ENCODE peak calls at places on chromosomes 16 and 17, in five cellular contexts. M is gastrocnemius medialis, Q is uterus, D is astrocyte of the spinal cord, A is AG10803. X is an unnamed sample.

GRCh38 chr16:67039260-67040020 is 10.5 kb downstream of the CBFB start:
- DNase-seq in M (no peak), Q (no peak), D (no peak), A (no peak), X (no peak)

GRCh38 chr17:60749708-60750107 is 72.1 kb downstream of the BCAS3 start:
- DNase-seq in Q (no peak), D (no peak), A (no peak), M (no peak), X (no peak)

GRCh38 chr16:30185141-30185682 is 1.8 kb downstream of the CORO1A start:
- DNase-seq in M (no peak), Q (peak), D (no peak), A (no peak), X (no peak)

GRCh38 chr17:45413498-45413923 is 19.2 kb downstream of the ARHGAP27 start:
- DNase-seq in M (peak), D (no peak), Q (no peak), A (no peak), X (no peak)

GRCh38 chr17:33233855-33234228 is 59.3 kb downstream of the ASIC2 start:
- DNase-seq in Q (peak), M (no peak), A (peak), D (no peak), X (no peak)

GRCh38 chr17:68085751-68086445 is 50.4 kb downstream of the KPNA2 start:
- DNase-seq in D (no peak), A (no peak), M (no peak), Q (no peak), X (no peak)

GRCh38 chr17:80921159-80921558 is 70.5 kb upstream of the CHMP6 start:
- DNase-seq in Q (no peak), A (no peak), D (no peak), M (no peak), X (no peak)

GRCh38 chr16:4925791-4926190 is 11.2 kb downstream of the PPL start:
- DNase-seq in D (no peak), M (no peak), A (no peak), Q (no peak), X (no peak)

GRCh38 chr16:47574091-47575054 is 113.2 kb downstream of the PHKB start:
- DNase-seq in A (peak), D (peak), M (no peak), Q (no peak), X (peak)

GRCh38 chr16:66204761-66205160 is 161.7 kb upstream of the CDH5 start:
- DNase-seq in D (peak), M (no peak), Q (no peak), A (peak), X (no peak)

GRCh38 chr17:66784621-66785364 is 50.1 kb upstream of the CACNG5 start:
- DNase-seq in M (no peak), A (no peak), Q (no peak), D (no peak), X (no peak)

GRCh38 chr16:83932955-83933673 is 19.9 kb upstream of the OSGIN1 start:
- DNase-seq in Q (no peak), D (no peak), A (peak), M (no peak), X (no peak)

GRCh38 chr16:17359778-17360177 is 111.0 kb downstream of the XYLT1 start:
- DNase-seq in Q (no peak), A (peak), M (no peak), D (no peak), X (no peak)

GRCh38 chr16:88505405-88506082 is 52.5 kb downstream of the ZFPM1 start:
- DNase-seq in M (no peak), Q (no peak), D (no peak), A (no peak), X (peak)

GRCh38 chr16:49654425-49654824 is 201.5 kb downstream of the ZNF423 start:
- DNase-seq in A (no peak), Q (no peak), M (no peak), D (no peak), X (no peak)

GRCh38 chr17:6708357-6708961 is 4.7 kb downstream of the SLC13A5 start:
- DNase-seq in Q (no peak), M (no peak), A (no peak), D (no peak), X (no peak)

GRCh38 chr17:82160081-82160480 is 52.6 kb downstream of the CCDC57 start:
- DNase-seq in A (no peak), M (no peak), Q (no peak), D (peak), X (peak)

GRCh38 chr16:73268311-73268997 is 220.5 kb upstream of the ZFHX3 start:
- DNase-seq in Q (peak), A (peak), D (no peak), M (no peak), X (peak)

GRCh38 chr16:2425825-2426430 is 3.3 kb upstream of the CCNF start:
- DNase-seq in M (no peak), Q (no peak), D (no peak), A (no peak), X (no peak)

GRCh38 chr17:63445571-63446217 is 412 bp downstream of the CYB561 start:
- DNase-seq in D (no peak), Q (peak), A (no peak), M (no peak), X (peak)

GRCh38 chr17:9095390-9095789 is 74.1 kb downstream of the NTN1 start:
- DNase-seq in M (no peak), A (peak), D (no peak), Q (no peak), X (no peak)

GRCh38 chr16:57355898-57356414 is 2.6 kb upstream of the CCL22 start:
- DNase-seq in M (no peak), A (no peak), D (no peak), Q (no peak), X (no peak)

GRCh38 chr17:51764387-51764971 is 394.0 kb downstream of the CA10 start:
- DNase-seq in D (peak), Q (peak), A (peak), M (no peak), X (peak)

GRCh38 chr16:50067290-50067853 is 1.6 kb downstream of the HEATR3 start:
- DNase-seq in M (no peak), Q (peak), A (peak), D (peak), X (peak)

GRCh38 chr17:11950771-11951519 is 46.3 kb downstream of the ZNF18 start:
- DNase-seq in M (no peak), A (peak), Q (no peak), D (no peak), X (peak)

GRCh38 chr17:2906907-2907306 is 110.7 kb downstream of the RAP1GAP2 start:
- DNase-seq in M (no peak), Q (no peak), D (no peak), A (no peak), X (peak)

GRCh38 chr17:39813631-39814030 is 50.5 kb downstream of the IKZF3 start:
- DNase-seq in M (no peak), D (no peak), A (no peak), Q (no peak), X (no peak)

DNA sequence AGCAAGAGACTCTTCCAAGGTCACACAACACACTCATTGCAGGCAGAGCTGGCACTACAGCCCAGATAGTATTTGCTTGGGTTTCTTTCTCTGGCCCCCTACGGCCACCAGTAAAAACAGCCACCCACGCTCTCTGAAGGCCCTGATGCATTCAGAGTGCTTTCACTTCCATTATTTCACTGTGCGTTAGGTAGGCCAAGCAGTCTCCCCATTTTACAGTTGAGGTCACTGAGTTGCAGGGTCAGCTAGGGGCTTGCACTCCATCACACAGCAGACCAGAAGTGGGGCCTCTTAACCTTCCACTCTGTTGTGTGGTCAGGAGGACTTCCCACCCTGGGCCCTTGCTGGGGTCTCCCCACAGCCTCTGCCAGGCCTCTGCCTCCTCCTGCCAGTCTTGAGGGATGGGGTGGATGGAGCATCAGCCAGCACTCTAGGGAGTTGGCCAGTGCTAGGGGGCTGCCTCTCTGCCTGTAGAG is 2.5 kb downstream of the TBX21 start:
- DNase-seq in A (no peak), D (no peak), M (no peak), Q (no peak), X (no peak)
- H3K4me3 ChIP-seq in A (no peak), D (no peak), M (no peak), Q (no peak), X (no peak)

GRCh38 chr17:34633760-34634159 is 54.4 kb downstream of the TMEM132E start:
- DNase-seq in A (no peak), D (no peak), M (no peak), Q (no peak), X (no peak)

GRCh38 chr17:34637041-34637547 is 57.7 kb downstream of the TMEM132E start:
- DNase-seq in D (no peak), Q (no peak), A (no peak), M (no peak), X (no peak)

GRCh38 chr17:34634551-34635160 is 55.3 kb downstream of the TMEM132E start:
- DNase-seq in D (no peak), A (no peak), Q (no peak), M (no peak), X (no peak)

GRCh38 chr17:34635876-34636275 is 56.5 kb downstream of the TMEM132E start:
- DNase-seq in D (no peak), Q (no peak), A (no peak), M (no peak), X (no peak)

GRCh38 chr17:34633351-34633750 is 54.0 kb downstream of the TMEM132E start:
- DNase-seq in D (no peak), A (no peak), M (no peak), Q (no peak), X (no peak)
- TF ChIP-seq CTCF in D (no peak), A (no peak), M (no peak), Q (no peak), X (no peak)

GRCh38 chr16:85491798-85492616 is 121.1 kb upstream of the GSE1 start:
- DNase-seq in A (peak), D (no peak), M (peak), Q (peak), X (peak)
- H3K4me3 ChIP-seq in A (no peak), D (no peak), M (no peak), Q (no peak), X (no peak)

DNA sequence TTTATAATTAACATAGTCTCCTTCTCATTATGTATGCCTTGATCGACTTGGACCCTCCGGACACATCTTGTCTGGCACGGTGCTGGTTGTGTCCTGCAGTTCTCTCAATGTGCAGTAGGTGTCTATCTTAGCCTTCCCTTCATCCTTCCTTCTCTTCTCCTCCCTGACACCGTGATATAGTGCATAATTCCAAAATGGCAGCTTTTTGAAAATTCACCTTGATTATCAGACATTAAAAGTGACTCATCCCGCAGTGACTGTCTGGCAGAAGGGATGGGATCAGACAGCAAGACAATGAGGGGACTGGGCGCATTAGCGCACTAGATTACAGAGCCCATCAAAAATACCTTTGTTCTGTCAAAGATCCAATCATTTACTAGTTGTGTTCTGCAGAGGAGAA is 70.0 kb upstream of the PMFBP1 start:
- DNase-seq in A (peak), M (no peak), D (peak), Q (no peak), X (peak)
- TF ChIP-seq CTCF in A (peak), M (no peak), D (peak), Q (peak), X (peak)

X was measured in epithelial cell of esophagus.